ENCODE peak calls at places on chromosome 12, in four cellular contexts. C is C1 segment of cervical spinal cord, J is HEK293T, U is NCI-H2029. Z is an unnamed sample.

GRCh38 chr12:14723763-14724162 is 27.4 kb upstream of the GUCY2C start:
- DNase-seq in C (no peak), J (peak), U (peak), Z (no peak)

GRCh38 chr12:64532734-64533351 is 77.5 kb upstream of the RASSF3 start:
- DNase-seq in C (no peak), J (no peak), U (no peak), Z (no peak)

GRCh38 chr12:9798008-9798619 is 29.2 kb upstream of the KLRF1 start:
- DNase-seq in U (no peak), C (no peak), J (peak), Z (no peak)

GRCh38 chr12:104155711-104156555 is 17.9 kb upstream of the NFYB start:
- DNase-seq in C (no peak), J (no peak), U (no peak), Z (no peak)

GRCh38 chr12:110813756-110814155 is 33.0 kb upstream of the CCDC63 start:
- DNase-seq in C (no peak), J (no peak), U (no peak), Z (no peak)

GRCh38 chr12:75863475-75863874 is 168.1 kb downstream of the PHLDA1 start:
- DNase-seq in U (no peak), J (no peak), C (no peak), Z (no peak)

GRCh38 chr12:17020765-17021164 is 414.8 kb upstream of the LMO3 start:
- DNase-seq in U (no peak), J (no peak), C (no peak), Z (no peak)

GRCh38 chr12:82517027-82517426 is 158.7 kb downstream of the METTL25 start:
- DNase-seq in C (no peak), U (no peak), J (peak), Z (no peak)

GRCh38 chr12:118371354-118372282 is 1.1 kb downstream of the TAOK3 start:
- DNase-seq in J (peak), U (no peak), C (no peak), Z (no peak)

GRCh38 chr12:56528836-56529235 is 7.2 kb downstream of the RBMS2 start:
- DNase-seq in C (no peak), J (no peak), U (no peak), Z (no peak)

GRCh38 chr12:90945070-90945649 is 9.8 kb downstream of the CCER1 start:
- DNase-seq in C (no peak), U (peak), J (peak), Z (no peak)

Z was measured in chondrocyte.